ENCODE peak calls at places on chromosomes 3 and 15, in ten cellular contexts. One of them, this sample, is unnamed. For H3K4me1, the result is how much of the 10 kb centered on the place peaks cover.

GRCh38 chr3:117355566-117355965 is 646.0 kb downstream of the TUSC7 start:
- DNase-seq in right atrium auricular region: no peak
- DNase-seq in CD4-positive, alpha-beta memory T cell: no peak
- DNase-seq in iPS DF 6.9: no peak
- DNase-seq in GM23248: peak
- DNase-seq in tibial artery: no peak
- DNase-seq in Caco-2: no peak
- DNase-seq in H9: peak
- DNase-seq in adrenal gland: peak
- DNase-seq in right cardiac atrium: no peak
- DNase-seq in this sample: no peak

GRCh38 chr3:38992117-38992779 is 59.5 kb downstream of the SCN11A start:
- DNase-seq in right atrium auricular region: no peak
- DNase-seq in CD4-positive, alpha-beta memory T cell: no peak
- DNase-seq in iPS DF 6.9: no peak
- DNase-seq in GM23248: peak
- DNase-seq in tibial artery: no peak
- DNase-seq in Caco-2: no peak
- DNase-seq in H9: no peak
- DNase-seq in adrenal gland: no peak
- DNase-seq in right cardiac atrium: no peak
- DNase-seq in this sample: peak

GRCh38 chr3:23726811-23727548 is 78.8 kb upstream of the UBE2E1 start:
- DNase-seq in right atrium auricular region: no peak
- DNase-seq in CD4-positive, alpha-beta memory T cell: no peak
- DNase-seq in iPS DF 6.9: no peak
- DNase-seq in GM23248: no peak
- DNase-seq in tibial artery: no peak
- DNase-seq in Caco-2: no peak
- DNase-seq in H9: no peak
- DNase-seq in adrenal gland: no peak
- DNase-seq in right cardiac atrium: no peak
- DNase-seq in this sample: no peak

GRCh38 chr15:31396881-31397560 is 70.4 kb downstream of the KLF13 start:
- DNase-seq in right atrium auricular region: peak
- DNase-seq in CD4-positive, alpha-beta memory T cell: no peak
- DNase-seq in iPS DF 6.9: peak
- DNase-seq in GM23248: peak
- DNase-seq in tibial artery: peak
- DNase-seq in Caco-2: peak
- DNase-seq in H9: peak
- DNase-seq in adrenal gland: peak
- DNase-seq in right cardiac atrium: peak
- DNase-seq in this sample: peak

GRCh38 chr3:194065119-194065392 is 70.9 kb upstream of the HES1 start:
- DNase-seq in right atrium auricular region: no peak
- DNase-seq in CD4-positive, alpha-beta memory T cell: no peak
- DNase-seq in iPS DF 6.9: no peak
- DNase-seq in GM23248: no peak
- DNase-seq in tibial artery: no peak
- DNase-seq in Caco-2: no peak
- DNase-seq in H9: no peak
- DNase-seq in adrenal gland: no peak
- DNase-seq in right cardiac atrium: no peak
- DNase-seq in this sample: no peak

GRCh38 chr3:175489406-175489805 is 630.3 kb downstream of the NAALADL2 start:
- DNase-seq in right atrium auricular region: no peak
- DNase-seq in CD4-positive, alpha-beta memory T cell: no peak
- DNase-seq in iPS DF 6.9: no peak
- DNase-seq in GM23248: no peak
- DNase-seq in tibial artery: no peak
- DNase-seq in Caco-2: no peak
- DNase-seq in H9: no peak
- DNase-seq in adrenal gland: no peak
- DNase-seq in right cardiac atrium: no peak
- DNase-seq in this sample: no peak

GRCh38 chr3:87855211-87855610 is 203.6 kb downstream of the CGGBP1 start:
- DNase-seq in right atrium auricular region: no peak
- DNase-seq in CD4-positive, alpha-beta memory T cell: no peak
- DNase-seq in iPS DF 6.9: no peak
- DNase-seq in GM23248: no peak
- DNase-seq in tibial artery: no peak
- DNase-seq in Caco-2: no peak
- DNase-seq in H9: no peak
- DNase-seq in adrenal gland: no peak
- DNase-seq in right cardiac atrium: no peak
- DNase-seq in this sample: no peak

GRCh38 chr3:138937690-138938055 is 9.3 kb downstream of the FOXL2 start:
- DNase-seq in right atrium auricular region: no peak
- DNase-seq in CD4-positive, alpha-beta memory T cell: no peak
- DNase-seq in iPS DF 6.9: no peak
- DNase-seq in GM23248: no peak
- DNase-seq in tibial artery: no peak
- DNase-seq in Caco-2: no peak
- DNase-seq in H9: no peak
- DNase-seq in adrenal gland: no peak
- DNase-seq in right cardiac atrium: no peak
- DNase-seq in this sample: no peak

GRCh38 chr3:140447991-140448390 is 229.9 kb upstream of the TRIM42 start:
- DNase-seq in right atrium auricular region: no peak
- DNase-seq in CD4-positive, alpha-beta memory T cell: no peak
- DNase-seq in iPS DF 6.9: no peak
- DNase-seq in GM23248: no peak
- DNase-seq in tibial artery: no peak
- DNase-seq in Caco-2: no peak
- DNase-seq in H9: no peak
- DNase-seq in adrenal gland: no peak
- DNase-seq in right cardiac atrium: no peak
- DNase-seq in this sample: no peak

GRCh38 chr3:97949110-97949485 is 23.1 kb downstream of the RIOX2 start:
- DNase-seq in right atrium auricular region: no peak
- DNase-seq in CD4-positive, alpha-beta memory T cell: no peak
- DNase-seq in iPS DF 6.9: no peak
- DNase-seq in GM23248: no peak
- DNase-seq in tibial artery: no peak
- DNase-seq in Caco-2: no peak
- DNase-seq in H9: no peak
- DNase-seq in adrenal gland: no peak
- DNase-seq in right cardiac atrium: no peak
- DNase-seq in this sample: no peak

GRCh38 chr3:66041116-66041515 is 2.4 kb upstream of the MAGI1 start:
- DNase-seq in right atrium auricular region: no peak
- DNase-seq in CD4-positive, alpha-beta memory T cell: no peak
- DNase-seq in iPS DF 6.9: no peak
- DNase-seq in GM23248: peak
- DNase-seq in tibial artery: no peak
- DNase-seq in Caco-2: no peak
- DNase-seq in H9: no peak
- DNase-seq in adrenal gland: no peak
- DNase-seq in right cardiac atrium: no peak
- DNase-seq in this sample: peak

GRCh38 chr3:134341391-134341790 is 32.9 kb downstream of the AMOTL2 start:
- DNase-seq in right atrium auricular region: no peak
- DNase-seq in CD4-positive, alpha-beta memory T cell: no peak
- DNase-seq in iPS DF 6.9: no peak
- DNase-seq in GM23248: no peak
- DNase-seq in tibial artery: no peak
- DNase-seq in Caco-2: peak
- DNase-seq in H9: no peak
- DNase-seq in adrenal gland: no peak
- DNase-seq in right cardiac atrium: no peak
- DNase-seq in this sample: no peak

GRCh38 chr3:15633766-15634588 is 32.4 kb downstream of the BTD start:
- DNase-seq in right atrium auricular region: no peak
- DNase-seq in CD4-positive, alpha-beta memory T cell: no peak
- DNase-seq in iPS DF 6.9: no peak
- DNase-seq in GM23248: peak
- DNase-seq in tibial artery: no peak
- DNase-seq in Caco-2: no peak
- DNase-seq in H9: no peak
- DNase-seq in adrenal gland: peak
- DNase-seq in right cardiac atrium: peak
- DNase-seq in this sample: peak

GRCh38 chr3:135012101-135012500 is 217.0 kb downstream of the EPHB1 start:
- DNase-seq in right atrium auricular region: no peak
- DNase-seq in CD4-positive, alpha-beta memory T cell: no peak
- DNase-seq in iPS DF 6.9: no peak
- DNase-seq in GM23248: no peak
- DNase-seq in tibial artery: no peak
- DNase-seq in Caco-2: no peak
- DNase-seq in H9: no peak
- DNase-seq in adrenal gland: no peak
- DNase-seq in right cardiac atrium: no peak
- DNase-seq in this sample: no peak

GRCh38 chr3:111605016-111605415 is 9.9 kb upstream of the ZBED2 start:
- DNase-seq in right atrium auricular region: no peak
- DNase-seq in CD4-positive, alpha-beta memory T cell: no peak
- DNase-seq in iPS DF 6.9: no peak
- DNase-seq in GM23248: peak
- DNase-seq in tibial artery: no peak
- DNase-seq in Caco-2: no peak
- DNase-seq in H9: no peak
- DNase-seq in adrenal gland: no peak
- DNase-seq in right cardiac atrium: no peak
- DNase-seq in this sample: no peak

GRCh38 chr15:96046620-96047240 is 283.8 kb upstream of the NR2F2 start:
- DNase-seq in right atrium auricular region: no peak
- DNase-seq in CD4-positive, alpha-beta memory T cell: no peak
- DNase-seq in iPS DF 6.9: no peak
- DNase-seq in GM23248: peak
- DNase-seq in tibial artery: no peak
- DNase-seq in Caco-2: no peak
- DNase-seq in H9: no peak
- DNase-seq in adrenal gland: no peak
- DNase-seq in right cardiac atrium: no peak
- DNase-seq in this sample: peak

GRCh38 chr3:41681479-41681878 is 280.4 kb downstream of the ULK4 start:
- DNase-seq in right atrium auricular region: no peak
- DNase-seq in CD4-positive, alpha-beta memory T cell: no peak
- DNase-seq in iPS DF 6.9: no peak
- DNase-seq in GM23248: peak
- DNase-seq in tibial artery: no peak
- DNase-seq in Caco-2: no peak
- DNase-seq in H9: no peak
- DNase-seq in adrenal gland: peak
- DNase-seq in right cardiac atrium: no peak
- DNase-seq in this sample: peak

GRCh38 chr3:100114413-100115030 is at the start of gene FILIP1L:
- DNase-seq in right atrium auricular region: no peak
- DNase-seq in CD4-positive, alpha-beta memory T cell: no peak
- DNase-seq in iPS DF 6.9: no peak
- DNase-seq in GM23248: no peak
- DNase-seq in tibial artery: no peak
- DNase-seq in Caco-2: no peak
- DNase-seq in H9: no peak
- DNase-seq in adrenal gland: no peak
- DNase-seq in right cardiac atrium: peak
- DNase-seq in this sample: no peak

GRCh38 chr15:40908095-40908494 is 13.8 kb downstream of the VPS18 start:
- DNase-seq in right atrium auricular region: no peak
- DNase-seq in CD4-positive, alpha-beta memory T cell: no peak
- DNase-seq in iPS DF 6.9: no peak
- DNase-seq in GM23248: no peak
- DNase-seq in tibial artery: no peak
- DNase-seq in Caco-2: peak
- DNase-seq in H9: peak
- DNase-seq in adrenal gland: no peak
- DNase-seq in right cardiac atrium: no peak
- DNase-seq in this sample: no peak
- H3K4me1 ChIP-seq in right atrium auricular region: under half
- H3K4me1 ChIP-seq in CD4-positive, alpha-beta memory T cell: under half
- H3K4me1 ChIP-seq in iPS DF 6.9: under half
- H3K4me1 ChIP-seq in GM23248: under half
- H3K4me1 ChIP-seq in tibial artery: under half
- H3K4me1 ChIP-seq in Caco-2: under half
- H3K4me1 ChIP-seq in H9: under half
- H3K4me1 ChIP-seq in adrenal gland: under half
- H3K4me1 ChIP-seq in right cardiac atrium: under half
- H3K4me1 ChIP-seq in this sample: under half

GRCh38 chr3:126982125-126982521 is 792 bp upstream of the PLXNA1 start:
- DNase-seq in right atrium auricular region: no peak
- DNase-seq in CD4-positive, alpha-beta memory T cell: no peak
- DNase-seq in iPS DF 6.9: no peak
- DNase-seq in GM23248: peak
- DNase-seq in tibial artery: no peak
- DNase-seq in Caco-2: no peak
- DNase-seq in H9: peak
- DNase-seq in adrenal gland: peak
- DNase-seq in right cardiac atrium: no peak
- DNase-seq in this sample: peak
- H3K4me1 ChIP-seq in right atrium auricular region: under half
- H3K4me1 ChIP-seq in CD4-positive, alpha-beta memory T cell: under half
- H3K4me1 ChIP-seq in iPS DF 6.9: under half
- H3K4me1 ChIP-seq in GM23248: under half
- H3K4me1 ChIP-seq in tibial artery: under half
- H3K4me1 ChIP-seq in Caco-2: under half
- H3K4me1 ChIP-seq in H9: under half
- H3K4me1 ChIP-seq in adrenal gland: under half
- H3K4me1 ChIP-seq in right cardiac atrium: under half
- H3K4me1 ChIP-seq in this sample: under half

DNA sequence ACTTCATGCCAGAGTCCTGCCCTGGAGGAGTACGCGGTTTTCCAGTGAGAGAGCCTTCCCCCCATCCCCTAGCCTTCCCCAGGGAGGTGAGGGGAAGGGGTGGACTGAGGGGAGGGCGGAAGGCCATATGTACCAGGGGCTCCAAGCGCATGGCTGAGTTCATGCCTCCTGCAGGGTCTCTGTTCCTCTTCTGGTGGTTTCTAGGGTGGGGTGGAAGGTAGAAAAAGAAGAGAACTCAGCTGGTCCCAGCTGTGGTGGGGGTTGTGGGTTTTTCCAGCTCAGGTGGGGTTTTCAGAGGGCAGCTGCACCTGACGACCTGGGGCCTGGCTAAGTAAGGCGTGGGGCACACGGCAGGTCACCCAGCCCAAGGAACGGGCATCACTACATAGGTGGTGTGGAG is 10.7 kb upstream of the IQSEC1 start:
- DNase-seq in right atrium auricular region: no peak
- DNase-seq in CD4-positive, alpha-beta memory T cell: no peak
- DNase-seq in iPS DF 6.9: no peak
- DNase-seq in GM23248: no peak
- DNase-seq in tibial artery: no peak
- DNase-seq in Caco-2: no peak
- DNase-seq in H9: no peak
- DNase-seq in adrenal gland: no peak
- DNase-seq in right cardiac atrium: no peak
- DNase-seq in this sample: no peak
- H3K4me1 ChIP-seq in right atrium auricular region: under half
- H3K4me1 ChIP-seq in CD4-positive, alpha-beta memory T cell: under half
- H3K4me1 ChIP-seq in iPS DF 6.9: under half
- H3K4me1 ChIP-seq in GM23248: under half
- H3K4me1 ChIP-seq in tibial artery: under half
- H3K4me1 ChIP-seq in Caco-2: under half
- H3K4me1 ChIP-seq in H9: under half
- H3K4me1 ChIP-seq in adrenal gland: under half
- H3K4me1 ChIP-seq in right cardiac atrium: under half
- H3K4me1 ChIP-seq in this sample: under half

DNA sequence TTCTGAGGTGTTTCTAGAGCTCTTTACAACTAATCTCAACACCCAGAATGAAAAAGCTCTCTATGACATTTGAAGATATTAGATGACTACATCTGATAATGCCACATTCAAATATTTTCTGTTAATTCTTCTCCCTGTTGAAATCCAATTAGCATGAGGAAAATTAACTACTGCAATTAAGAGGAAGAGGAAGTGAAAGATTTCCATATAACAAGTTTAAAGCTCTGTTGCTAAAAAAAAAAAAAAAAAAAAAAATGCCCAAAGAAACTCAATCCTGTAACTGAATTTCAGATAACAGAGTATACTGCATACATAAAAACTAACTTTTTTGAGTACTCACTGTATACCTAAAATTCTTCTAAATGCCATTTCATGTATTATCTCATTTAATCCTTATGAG is 109.8 kb downstream of the TNIK start:
- DNase-seq in right atrium auricular region: no peak
- DNase-seq in CD4-positive, alpha-beta memory T cell: no peak
- DNase-seq in iPS DF 6.9: no peak
- DNase-seq in GM23248: no peak
- DNase-seq in tibial artery: no peak
- DNase-seq in Caco-2: no peak
- DNase-seq in H9: no peak
- DNase-seq in adrenal gland: no peak
- DNase-seq in right cardiac atrium: no peak
- DNase-seq in this sample: no peak
- H3K4me1 ChIP-seq in right atrium auricular region: under half
- H3K4me1 ChIP-seq in CD4-positive, alpha-beta memory T cell: under half
- H3K4me1 ChIP-seq in iPS DF 6.9: under half
- H3K4me1 ChIP-seq in GM23248: under half
- H3K4me1 ChIP-seq in tibial artery: under half
- H3K4me1 ChIP-seq in Caco-2: under half
- H3K4me1 ChIP-seq in H9: under half
- H3K4me1 ChIP-seq in adrenal gland: under half
- H3K4me1 ChIP-seq in right cardiac atrium: under half
- H3K4me1 ChIP-seq in this sample: under half

This sample was measured in astrocyte.